ENCODE peak calls at places on chromosomes 12 and 14, in nine cellular contexts. D is cardiac fibroblast, W is uterus, K is B cell, H is hepatic stellate cell, Q is mucosa of descending colon, C is GM18507, Z is choroid plexus epithelial cell, E is left cardiac atrium. U is an unnamed sample.

GRCh38 chr14:70888681-70889175 is 18.5 kb upstream of the PCNX1 start:
- DNase-seq in D (peak), W (no peak), K (no peak), H (no peak), Q (no peak), C (no peak), Z (peak), E (no peak), U (no peak)

GRCh38 chr12:126488786-126489185 is 1423.6 kb downstream of the AACS start:
- DNase-seq in D (no peak), W (no peak), K (no peak), H (no peak), Q (no peak), C (no peak), Z (no peak), E (no peak), U (no peak)

GRCh38 chr12:89346741-89347324 is 5.5 kb downstream of the DUSP6 start:
- DNase-seq in D (peak), W (peak), K (no peak), H (no peak), Q (no peak), C (no peak), Z (peak), E (peak), U (no peak)

GRCh38 chr12:26696613-26697092 is 136.3 kb downstream of the ITPR2 start:
- DNase-seq in D (peak), W (no peak), K (no peak), H (no peak), Q (no peak), C (no peak), Z (peak), E (no peak), U (no peak)

GRCh38 chr12:93154096-93154728 is 223.5 kb upstream of the NUDT4 start:
- DNase-seq in D (no peak), W (no peak), K (no peak), H (no peak), Q (no peak), C (no peak), Z (no peak), E (no peak), U (no peak)

GRCh38 chr14:68563256-68564131 is 229.4 kb downstream of the ZFP36L1 start:
- DNase-seq in D (peak), W (peak), K (no peak), H (no peak), Q (no peak), C (no peak), Z (peak), E (peak), U (no peak)

GRCh38 chr12:6200266-6201198 is at the start of gene CD9:
- DNase-seq in D (peak), W (peak), K (no peak), H (peak), Q (peak), C (no peak), Z (no peak), E (peak), U (no peak)

GRCh38 chr14:22837059-22837749 is 819 bp downstream of the MMP14 start:
- DNase-seq in D (peak), W (peak), K (no peak), H (peak), Q (peak), C (no peak), Z (peak), E (peak), U (no peak)

GRCh38 chr12:106170285-106170684 is 31.5 kb upstream of the NUAK1 start:
- DNase-seq in D (peak), W (no peak), K (no peak), H (peak), Q (no peak), C (no peak), Z (peak), E (no peak), U (no peak)

GRCh38 chr12:3445127-3445978 is 45.6 kb upstream of the PRMT8 start:
- DNase-seq in D (no peak), W (no peak), K (no peak), H (no peak), Q (peak), C (no peak), Z (no peak), E (no peak), U (no peak)

GRCh38 chr14:101103321-101103901 is 199.9 kb upstream of the RTL1 start:
- DNase-seq in D (no peak), W (no peak), K (no peak), H (no peak), Q (no peak), C (no peak), Z (no peak), E (peak), U (no peak)

GRCh38 chr14:89598548-89599186 is 181.6 kb upstream of the FOXN3 start:
- DNase-seq in D (peak), W (no peak), K (no peak), H (no peak), Q (no peak), C (no peak), Z (peak), E (no peak), U (no peak)

GRCh38 chr12:124742111-124742510 is 121.6 kb downstream of the SCARB1 start:
- DNase-seq in D (no peak), W (no peak), K (no peak), H (no peak), Q (no peak), C (no peak), Z (no peak), E (no peak), U (no peak)

GRCh38 chr12:108788911-108789310 is 57.6 kb upstream of the CORO1C start:
- DNase-seq in D (no peak), W (no peak), K (no peak), H (no peak), Q (no peak), C (no peak), Z (no peak), E (no peak), U (no peak)

GRCh38 chr14:77041837-77042557 is 13.5 kb upstream of the IRF2BPL start:
- DNase-seq in D (peak), W (peak), K (no peak), H (peak), Q (no peak), C (no peak), Z (peak), E (peak), U (no peak)

GRCh38 chr12:106722854-106723253 is 51.6 kb upstream of the RIC8B start:
- DNase-seq in D (no peak), W (no peak), K (no peak), H (no peak), Q (no peak), C (no peak), Z (no peak), E (no peak), U (no peak)

GRCh38 chr14:94031880-94032279 is 5.7 kb downstream of the OTUB2 start:
- DNase-seq in D (no peak), W (no peak), K (no peak), H (no peak), Q (peak), C (no peak), Z (no peak), E (no peak), U (no peak)

GRCh38 chr14:104699426-104699748 is 10.0 kb downstream of the INF2 start:
- DNase-seq in D (no peak), W (no peak), K (no peak), H (no peak), Q (no peak), C (no peak), Z (no peak), E (no peak), U (no peak)

GRCh38 chr12:50240792-50241114 is 42.6 kb downstream of the LIMA1 start:
- DNase-seq in D (peak), W (no peak), K (no peak), H (no peak), Q (no peak), C (no peak), Z (peak), E (no peak), U (no peak)

GRCh38 chr12:3882896-3883564 is 9.8 kb upstream of the PARP11 start:
- DNase-seq in D (peak), W (no peak), K (no peak), H (peak), Q (no peak), C (no peak), Z (peak), E (no peak), U (no peak)

GRCh38 chr12:101697197-101697929 is at the start of gene CHPT1:
- DNase-seq in D (peak), W (peak), K (peak), H (peak), Q (peak), C (peak), Z (peak), E (peak), U (no peak)

GRCh38 chr14:76346391-76347160 is 29.4 kb upstream of the ESRRB start:
- DNase-seq in D (no peak), W (no peak), K (peak), H (no peak), Q (no peak), C (no peak), Z (peak), E (no peak), U (no peak)

GRCh38 chr12:108312885-108313203 is 26.3 kb downstream of the CMKLR1 start:
- DNase-seq in D (peak), W (peak), K (no peak), H (no peak), Q (no peak), C (no peak), Z (no peak), E (peak), U (no peak)

GRCh38 chr14:68569546-68569908 is 223.3 kb downstream of the ZFP36L1 start:
- DNase-seq in D (no peak), W (no peak), K (no peak), H (no peak), Q (no peak), C (no peak), Z (no peak), E (no peak), U (no peak)

GRCh38 chr12:131783915-131784541 is 44.2 kb upstream of the MMP17 start:
- DNase-seq in D (peak), W (no peak), K (no peak), H (peak), Q (no peak), C (no peak), Z (peak), E (no peak), U (no peak)

GRCh38 chr12:44873898-44874297 is 2.2 kb downstream of the NELL2 start:
- DNase-seq in D (peak), W (no peak), K (no peak), H (peak), Q (no peak), C (no peak), Z (peak), E (no peak), U (no peak)

GRCh38 chr12:102406033-102406584 is 74.3 kb downstream of the IGF1 start:
- DNase-seq in D (peak), W (no peak), K (no peak), H (no peak), Q (no peak), C (no peak), Z (peak), E (peak), U (peak)

GRCh38 chr12:82144505-82144904 is 213.7 kb downstream of the CCDC59 start:
- DNase-seq in D (no peak), W (no peak), K (no peak), H (no peak), Q (no peak), C (no peak), Z (no peak), E (no peak), U (no peak)

GRCh38 chr12:93908846-93909592 is 231.8 kb downstream of the CRADD start:
- DNase-seq in D (peak), W (no peak), K (no peak), H (no peak), Q (peak), C (no peak), Z (peak), E (peak), U (no peak)

GRCh38 chr14:65866422-65866821 is 453.9 kb downstream of the FUT8 start:
- DNase-seq in D (no peak), W (no peak), K (no peak), H (no peak), Q (no peak), C (no peak), Z (no peak), E (no peak), U (no peak)

GRCh38 chr12:101823039-101823438 is 7.7 kb downstream of the GNPTAB start:
- DNase-seq in D (peak), W (no peak), K (no peak), H (no peak), Q (no peak), C (no peak), Z (peak), E (no peak), U (no peak)

GRCh38 chr12:45613306-45613705 is 116.2 kb upstream of the ARID2 start:
- DNase-seq in D (no peak), W (no peak), K (no peak), H (no peak), Q (no peak), C (no peak), Z (peak), E (no peak), U (no peak)

GRCh38 chr12:5497329-5498058 is 65.6 kb downstream of the NTF3 start:
- DNase-seq in D (no peak), W (no peak), K (no peak), H (no peak), Q (peak), C (no peak), Z (no peak), E (no peak), U (peak)

GRCh38 chr14:51547260-51547659 is 104.5 kb upstream of the FRMD6 start:
- DNase-seq in D (peak), W (peak), K (no peak), H (peak), Q (no peak), C (no peak), Z (peak), E (peak), U (peak)

GRCh38 chr14:22824711-22825359 is 4.9 kb upstream of the MRPL52 start:
- DNase-seq in D (peak), W (peak), K (no peak), H (peak), Q (no peak), C (no peak), Z (peak), E (no peak), U (peak)

U was measured in epithelial cell of proximal tubule.